ENCODE peak calls at places on chromosomes 13 and 19, in five cellular contexts. I is naive thymus-derived CD4-positive, alpha-beta T cell; Z is HFFc6; J is SK-N-SH; N is tibial artery. O is an unnamed sample.
A peak's percentile ranks its signal among the peaks of the same experiment; 100 is the strongest.

GRCh38 chr13:113417836-113418721 is 35.2 kb downstream of the ADPRHL1 start:
- DNase-seq in Z (no peak), J (no peak), I (no peak), N (no peak), O (no peak)

GRCh38 chr13:91162180-91162579 is 185.3 kb upstream of the MIR17HG start:
- DNase-seq in Z (no peak), I (no peak), N (no peak), J (no peak), O (no peak)

GRCh38 chr19:3669616-3670257 is 30.5 kb downstream of the PIP5K1C start:
- DNase-seq in N (no peak), J (no peak), Z (no peak), I (no peak), O (no peak)

GRCh38 chr19:48492925-48493717 is 18.5 kb downstream of the LMTK3 start:
- DNase-seq in N (peak; percentile 96), J (peak; percentile 99), Z (peak; percentile 96), I (peak; percentile 78), O (peak; percentile 99)

GRCh38 chr19:8686549-8686948 is 12.0 kb downstream of the ACTL9 start:
- DNase-seq in J (no peak), Z (no peak), I (no peak), N (no peak), O (no peak)

GRCh38 chr19:47094557-47095517 is 18.7 kb downstream of the ZC3H4 start:
- DNase-seq in Z (no peak), I (peak; percentile 23), N (no peak), J (no peak), O (peak; percentile 68)

GRCh38 chr13:52353116-52353718 is 52.8 kb downstream of the THSD1 start:
- DNase-seq in I (no peak), Z (peak; percentile 74), N (no peak), J (no peak), O (no peak)

GRCh38 chr13:41137241-41137640 is 4.6 kb upstream of the KBTBD6 start:
- DNase-seq in I (no peak), Z (no peak), J (no peak), N (no peak), O (no peak)

GRCh38 chr13:98761126-98761978 is 8.9 kb upstream of the SLC15A1 start:
- DNase-seq in N (no peak), I (no peak), Z (peak; percentile 5), J (no peak), O (peak; percentile 85)

GRCh38 chr13:94829801-94830200 is 117.5 kb upstream of the SOX21 start:
- DNase-seq in N (no peak), J (no peak), I (no peak), Z (no peak), O (no peak)

GRCh38 chr19:1837625-1838105 is 10.6 kb downstream of the REXO1 start:
- DNase-seq in J (peak; percentile 95), N (no peak), Z (no peak), I (no peak), O (peak; percentile 48)

GRCh38 chr13:89900104-89900760 is 1447.3 kb upstream of the MIR17HG start:
- DNase-seq in Z (no peak), I (no peak), N (no peak), J (no peak), O (no peak)

GRCh38 chr19:3682741-3683404 is 17.4 kb downstream of the PIP5K1C start:
- DNase-seq in J (peak; percentile 79), I (no peak), N (no peak), Z (no peak), O (no peak)

GRCh38 chr19:6674868-6675305 is 4.9 kb upstream of the TNFSF14 start:
- DNase-seq in I (peak; percentile 54), N (peak; percentile 73), J (no peak), Z (peak; percentile 47), O (peak; percentile 71)

GRCh38 chr13:110442946-110443632 is 118.4 kb downstream of the RAB20 start:
- DNase-seq in J (no peak), I (no peak), N (peak; percentile 60), Z (peak; percentile 37), O (no peak)

GRCh38 chr19:29528946-29529645 is 3.3 kb downstream of the VSTM2B start:
- DNase-seq in J (no peak), N (no peak), Z (no peak), I (no peak), O (no peak)

GRCh38 chr13:101417043-101417406 is 717 bp upstream of the NALCN start:
- DNase-seq in N (no peak), Z (no peak), I (no peak), J (peak; percentile 51), O (no peak)

GRCh38 chr19:47512183-47512947 is 2.5 kb downstream of the NAPA start:
- DNase-seq in N (no peak), I (no peak), J (no peak), Z (peak; percentile 25), O (peak; percentile 72)

GRCh38 chr19:12611361-12611699 is 610 bp downstream of the ZNF791 start:
- DNase-seq in Z (peak; percentile 77), N (peak; percentile 92), I (no peak), J (peak; percentile 81), O (peak; percentile 78)

GRCh38 chr19:46928951-46929350 is 68.2 kb downstream of the ARHGAP35 start:
- DNase-seq in J (no peak), Z (peak; percentile 40), I (no peak), N (no peak), O (no peak)

GRCh38 chr13:26050568-26051230 is 1.1 kb downstream of the SHISA2 start:
- DNase-seq in I (peak; percentile 16), Z (no peak), J (peak; percentile 66), N (no peak), O (no peak)

GRCh38 chr13:61575941-61576340 is 160.3 kb upstream of the PCDH20 start:
- DNase-seq in J (no peak), Z (no peak), I (no peak), N (no peak), O (peak; percentile 10)

GRCh38 chr13:110546933-110547332 is 14.6 kb downstream of the RAB20 start:
- DNase-seq in Z (peak; percentile 70), I (no peak), J (no peak), N (peak; percentile 80), O (peak; percentile 96)

GRCh38 chr13:98626298-98626940 is 49.5 kb upstream of the STK24 start:
- DNase-seq in I (no peak), Z (no peak), N (no peak), J (no peak), O (peak; percentile 35)

GRCh38 chr13:81738364-81738763 is 1397.4 kb upstream of the SPRY2 start:
- DNase-seq in I (no peak), N (no peak), Z (no peak), J (no peak), O (no peak)

GRCh38 chr13:113023217-113023597 is 54.2 kb downstream of the MCF2L start:
- DNase-seq in J (no peak), N (no peak), Z (no peak), I (no peak), O (no peak)

GRCh38 chr19:50794778-50795664 is 4.8 kb downstream of the ACP4 start:
- DNase-seq in J (peak; percentile 57), I (no peak), N (no peak), Z (no peak), O (no peak)

GRCh38 chr13:30696278-30697176 is 38.8 kb upstream of the ALOX5AP start:
- DNase-seq in J (no peak), Z (no peak), N (peak; percentile 77), I (no peak), O (no peak)

GRCh38 chr13:90502762-90503161 is 844.7 kb upstream of the MIR17HG start:
- DNase-seq in I (no peak), J (no peak), N (no peak), Z (no peak), O (peak; percentile 22)

GRCh38 chr13:111383591-111384440 is 63.4 kb downstream of the TEX29 start:
- DNase-seq in N (peak; percentile 42), J (no peak), Z (no peak), I (peak; percentile 46), O (no peak)

GRCh38 chr13:36323951-36324566 is 22.1 kb downstream of the SPART start:
- DNase-seq in J (no peak), Z (peak; percentile 85), N (no peak), I (no peak), O (peak; percentile 9)

GRCh38 chr13:111599791-111600190 is 279.3 kb downstream of the TEX29 start:
- DNase-seq in I (no peak), J (no peak), N (no peak), Z (no peak), O (no peak)

O was measured in small intestine.